ENCODE peak calls at places on chromosomes 16 and 17, in eight cellular contexts. W is sigmoid colon; T is pancreas; F is CD8-positive, alpha-beta memory T cell; N is RWPE1; Z is body of pancreas; X is aorta; G is right lobe of liver. Y is an unnamed sample.

GRCh38 chr17:75645501-75645888 is 12.3 kb downstream of the SMIM5 start:
- DNase-seq in X (peak; percentile 31), Z (peak; percentile 65), F (no peak), T (peak; percentile 64), N (peak; percentile 89), W (peak; percentile 37), G (peak; percentile 37), Y (no peak)

GRCh38 chr16:19236561-19236960 is 49.0 kb upstream of the CLEC19A start:
- DNase-seq in W (no peak), N (no peak), F (no peak), Z (no peak), G (no peak), X (no peak), T (no peak), Y (no peak)

GRCh38 chr17:34387566-34387965 is 24.5 kb upstream of the CCL1 start:
- DNase-seq in Z (no peak), T (no peak), N (no peak), G (no peak), X (no peak), W (no peak), F (no peak), Y (no peak)

GRCh38 chr17:77836557-77837041 is 121.9 kb upstream of the TNRC6C start:
- DNase-seq in T (no peak), W (peak; percentile 27), N (peak; percentile 79), Z (peak; percentile 44), G (no peak), X (no peak), F (no peak), Y (no peak)

GRCh38 chr17:9529033-9529748 is 46.4 kb downstream of the STX8 start:
- DNase-seq in N (peak; percentile 28), Z (no peak), T (no peak), F (no peak), X (no peak), G (no peak), W (no peak), Y (no peak)

GRCh38 chr17:50186661-50187402 is 14.6 kb downstream of the COL1A1 start:
- DNase-seq in W (no peak), F (no peak), X (no peak), N (no peak), T (no peak), G (no peak), Z (no peak), Y (no peak)

GRCh38 chr16:19245326-19245925 is 40.1 kb upstream of the CLEC19A start:
- DNase-seq in W (no peak), T (no peak), Z (peak; percentile 50), F (no peak), N (no peak), G (no peak), X (no peak), Y (no peak)

GRCh38 chr16:28212532-28212873 is 738 bp upstream of the XPO6 start:
- DNase-seq in Z (no peak), N (no peak), F (no peak), W (no peak), G (no peak), T (no peak), X (no peak), Y (no peak)

GRCh38 chr17:60901806-60902205 is 224.2 kb downstream of the BCAS3 start:
- DNase-seq in F (no peak), N (peak; percentile 68), X (no peak), Z (no peak), T (no peak), G (no peak), W (no peak), Y (no peak)

GRCh38 chr17:80825471-80826345 is 165.9 kb upstream of the CHMP6 start:
- DNase-seq in T (no peak), Z (no peak), N (no peak), G (no peak), X (peak; percentile 73), F (no peak), W (peak; percentile 55), Y (peak; percentile 31)

GRCh38 chr17:59287452-59287851 is 44.0 kb upstream of the YPEL2 start:
- DNase-seq in N (peak; percentile 46), Z (no peak), F (no peak), G (no peak), T (no peak), X (no peak), W (no peak), Y (no peak)

GRCh38 chr17:60390223-60390622 is 1.7 kb downstream of the USP32 start:
- DNase-seq in T (no peak), F (no peak), W (no peak), Z (no peak), X (no peak), G (no peak), N (peak; percentile 68), Y (no peak)

GRCh38 chr16:63324306-63324705 is 1288.1 kb upstream of the CDH8 start:
- DNase-seq in G (no peak), F (no peak), N (no peak), T (no peak), X (no peak), Z (no peak), W (no peak), Y (no peak)

GRCh38 chr17:44956998-44957981 is 9.7 kb upstream of the KIF18B start:
- DNase-seq in X (peak; percentile 28), W (peak; percentile 29), G (peak; percentile 44), Z (no peak), T (no peak), F (no peak), N (no peak), Y (no peak)

GRCh38 chr16:27193300-27193990 is 9.9 kb upstream of the KDM8 start:
- DNase-seq in G (no peak), W (no peak), N (no peak), X (peak; percentile 3), Z (no peak), F (no peak), T (no peak), Y (no peak)

GRCh38 chr16:26599786-26600107 is 467.0 kb upstream of the C16orf82 start:
- DNase-seq in T (no peak), W (no peak), N (no peak), F (no peak), Z (no peak), G (no peak), X (no peak), Y (no peak)

GRCh38 chr17:48623583-48623982 is 2.6 kb downstream of the HOXB9 start:
- DNase-seq in N (no peak), F (no peak), W (no peak), X (no peak), Z (no peak), T (no peak), G (no peak), Y (no peak)

GRCh38 chr17:75191584-75191983 is 8.8 kb upstream of the SUMO2 start:
- DNase-seq in X (no peak), F (no peak), G (no peak), W (no peak), N (no peak), Z (no peak), T (no peak), Y (no peak)

GRCh38 chr17:1360975-1361374 is 39.0 kb downstream of the YWHAE start:
- DNase-seq in T (no peak), X (no peak), F (no peak), Z (no peak), N (no peak), W (no peak), G (no peak), Y (peak; percentile 49)
- H3K27ac ChIP-seq in T (no peak overlapping the region), X (peak overlapping the region; percentile 33), F (no peak overlapping the region), Z (no peak overlapping the region), N (no peak overlapping the region), W (peak overlapping the region; percentile 48), G (no peak overlapping the region), Y (no peak overlapping the region)

GRCh38 chr17:57677301-57677700 is 67.8 kb downstream of the CCDC182 start:
- DNase-seq in X (peak; percentile 43), W (no peak), N (no peak), G (no peak), F (no peak), Z (no peak), T (no peak), Y (no peak)

GRCh38 chr17:57675427-57675826 is 69.7 kb downstream of the CCDC182 start:
- DNase-seq in T (no peak), G (no peak), F (no peak), N (no peak), Z (no peak), W (no peak), X (no peak), Y (no peak)

GRCh38 chr17:57674894-57675293 is 70.2 kb downstream of the CCDC182 start:
- DNase-seq in T (no peak), W (no peak), Z (no peak), F (no peak), G (no peak), X (peak; percentile 56), N (no peak), Y (no peak)

GRCh38 chr17:57676543-57676942 is 68.6 kb downstream of the CCDC182 start:
- DNase-seq in Z (no peak), T (no peak), N (no peak), F (no peak), W (no peak), G (no peak), X (peak; percentile 19), Y (no peak)

DNA sequence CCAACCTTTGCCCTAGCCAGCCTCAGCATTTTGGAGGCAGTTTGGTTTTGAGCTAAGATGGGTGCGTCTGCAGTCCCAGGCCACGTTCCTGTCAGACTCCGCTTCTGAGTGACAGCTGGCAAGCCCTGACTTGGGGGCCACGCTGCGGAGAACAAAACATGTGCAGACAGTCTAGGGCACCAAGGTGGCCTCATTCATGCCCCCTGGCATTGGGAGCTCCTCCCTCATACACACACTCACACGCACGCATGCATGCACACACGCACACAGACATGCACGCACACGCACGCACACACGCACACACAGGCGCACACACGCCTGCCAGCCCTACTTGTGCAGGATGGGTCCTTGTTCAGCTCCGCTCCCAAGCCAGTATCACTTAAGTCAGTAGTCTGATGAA is 69.1 kb downstream of the CCDC182 start:
- DNase-seq in W (no peak), F (no peak), N (no peak), T (no peak), X (peak; percentile 41), Z (no peak), G (no peak), Y (no peak)
- H3K27ac ChIP-seq in W (no peak overlapping the region), F (no peak overlapping the region), N (no peak overlapping the region), T (no peak overlapping the region), X (no peak overlapping the region), Z (no peak overlapping the region), G (no peak overlapping the region), Y (no peak overlapping the region)

GRCh38 chr17:2067048-2067452 is 12.1 kb downstream of the HIC1 start:
- DNase-seq in T (no peak), F (no peak), W (no peak), N (no peak), Z (no peak), G (no peak), X (no peak), Y (no peak)
- H3K27ac ChIP-seq in T (no peak overlapping the region), F (no peak overlapping the region), W (peak overlapping the region; percentile 91), N (peak overlapping the region; percentile 51), Z (peak overlapping the region; percentile 30), G (no peak overlapping the region), X (no peak overlapping the region), Y (peak overlapping the region; percentile 50)

DNA sequence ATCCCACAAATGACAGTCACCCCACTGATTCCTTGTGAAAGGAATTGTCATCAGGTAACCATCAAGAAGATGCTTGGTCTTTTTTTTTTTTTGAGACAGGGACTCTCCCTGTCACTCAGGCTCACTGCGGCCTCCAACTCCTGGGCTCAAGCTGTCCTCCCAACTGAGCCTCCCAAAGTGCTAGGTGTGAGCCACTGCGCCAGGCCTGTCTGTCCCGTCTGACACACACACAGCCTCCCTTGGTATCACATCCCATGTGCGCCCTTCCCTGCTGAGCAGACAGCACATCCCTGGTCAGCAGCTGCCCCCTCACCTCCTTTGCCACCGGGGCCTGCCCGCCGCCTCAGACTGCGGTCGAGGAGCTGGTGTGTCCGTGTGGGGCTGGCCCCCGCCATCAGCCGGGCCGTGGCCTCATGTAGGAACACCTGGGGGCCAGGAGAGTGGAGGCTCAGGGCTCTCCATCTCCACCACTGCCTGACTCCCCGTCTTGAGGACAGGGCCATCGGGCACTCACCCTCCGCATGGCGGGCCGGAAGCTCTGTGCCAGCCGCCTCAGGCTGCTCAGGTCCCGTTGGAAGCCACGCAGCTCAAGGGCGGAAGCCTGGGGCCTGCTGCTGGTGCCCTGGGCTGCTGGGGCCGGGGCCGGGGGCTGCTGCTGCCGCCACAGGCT is 23.6 kb downstream of the SREBF1 start:
- DNase-seq in X (no peak), F (no peak), G (no peak), N (no peak), W (no peak), T (no peak), Z (no peak), Y (no peak)
- H3K27ac ChIP-seq in X (no peak overlapping the region), F (no peak overlapping the region), G (no peak overlapping the region), N (peak overlapping the region; percentile 97), W (no peak overlapping the region), T (no peak overlapping the region), Z (no peak overlapping the region), Y (no peak overlapping the region)

Y was measured in Peyer's patch.